ENCODE peak calls at places on chromosomes 6 and 20, in six cellular contexts. One of them, this sample, is unnamed.

GRCh38 chr6:44128020-44128917 is 915 bp downstream of the TMEM63B start:
- DNase-seq in heart left ventricle: peak; percentile 72
- DNase-seq in adrenal gland: peak; percentile 71
- DNase-seq in A549: no peak
- DNase-seq in upper lobe of left lung: peak; percentile 91
- DNase-seq in uterus: peak; percentile 47
- DNase-seq in this sample: no peak

GRCh38 chr20:50226093-50226974 is 35.7 kb downstream of the CEBPB start:
- DNase-seq in heart left ventricle: no peak
- DNase-seq in adrenal gland: peak; percentile 81
- DNase-seq in A549: no peak
- DNase-seq in upper lobe of left lung: peak; percentile 76
- DNase-seq in uterus: peak; percentile 74
- DNase-seq in this sample: no peak

GRCh38 chr20:40232288-40232687 is 456.7 kb downstream of the MAFB start:
- DNase-seq in heart left ventricle: no peak
- DNase-seq in adrenal gland: no peak
- DNase-seq in A549: no peak
- DNase-seq in upper lobe of left lung: no peak
- DNase-seq in uterus: no peak
- DNase-seq in this sample: no peak

GRCh38 chr20:25058051-25058796 is at the start of gene ACSS1:
- DNase-seq in heart left ventricle: peak; percentile 87
- DNase-seq in adrenal gland: peak; percentile 69
- DNase-seq in A549: peak; percentile 54
- DNase-seq in upper lobe of left lung: peak; percentile 94
- DNase-seq in uterus: peak; percentile 78
- DNase-seq in this sample: peak; percentile 25

GRCh38 chr6:123913858-123914257 is 110.2 kb downstream of the NKAIN2 start:
- DNase-seq in heart left ventricle: no peak
- DNase-seq in adrenal gland: no peak
- DNase-seq in A549: no peak
- DNase-seq in upper lobe of left lung: no peak
- DNase-seq in uterus: no peak
- DNase-seq in this sample: no peak

GRCh38 chr6:132569170-132569569 is 952 bp upstream of the TAAR6 start:
- DNase-seq in heart left ventricle: no peak
- DNase-seq in adrenal gland: no peak
- DNase-seq in A549: no peak
- DNase-seq in upper lobe of left lung: no peak
- DNase-seq in uterus: no peak
- DNase-seq in this sample: no peak

GRCh38 chr6:157064502-157064901 is 258.8 kb downstream of the TMEM242 start:
- DNase-seq in heart left ventricle: no peak
- DNase-seq in adrenal gland: no peak
- DNase-seq in A549: no peak
- DNase-seq in upper lobe of left lung: peak; percentile 10
- DNase-seq in uterus: no peak
- DNase-seq in this sample: no peak

GRCh38 chr6:147001621-147002020 is 202.6 kb upstream of the STXBP5 start:
- DNase-seq in heart left ventricle: no peak
- DNase-seq in adrenal gland: no peak
- DNase-seq in A549: no peak
- DNase-seq in upper lobe of left lung: no peak
- DNase-seq in uterus: no peak
- DNase-seq in this sample: no peak

GRCh38 chr6:35287671-35288396 is 9.8 kb upstream of the DEF6 start:
- DNase-seq in heart left ventricle: no peak
- DNase-seq in adrenal gland: no peak
- DNase-seq in A549: no peak
- DNase-seq in upper lobe of left lung: peak; percentile 67
- DNase-seq in uterus: no peak
- DNase-seq in this sample: no peak

GRCh38 chr6:106360989-106361430 is 493 bp downstream of the CRYBG1 start:
- DNase-seq in heart left ventricle: peak; percentile 61
- DNase-seq in adrenal gland: no peak
- DNase-seq in A549: no peak
- DNase-seq in upper lobe of left lung: no peak
- DNase-seq in uterus: no peak
- DNase-seq in this sample: no peak

GRCh38 chr6:44245912-44246662 is 814 bp upstream of the HSP90AB1 start:
- DNase-seq in heart left ventricle: peak; percentile 95
- DNase-seq in adrenal gland: peak; percentile 94
- DNase-seq in A549: peak; percentile 91
- DNase-seq in upper lobe of left lung: peak; percentile 99
- DNase-seq in uterus: peak; percentile 92
- DNase-seq in this sample: no peak

GRCh38 chr6:186221-186965 is 105.9 kb upstream of the DUSP22 start:
- DNase-seq in heart left ventricle: no peak
- DNase-seq in adrenal gland: peak; percentile 21
- DNase-seq in A549: no peak
- DNase-seq in upper lobe of left lung: no peak
- DNase-seq in uterus: no peak
- DNase-seq in this sample: no peak

GRCh38 chr20:2234788-2235187 is 61.0 kb upstream of the TGM3 start:
- DNase-seq in heart left ventricle: no peak
- DNase-seq in adrenal gland: no peak
- DNase-seq in A549: no peak
- DNase-seq in upper lobe of left lung: no peak
- DNase-seq in uterus: no peak
- DNase-seq in this sample: no peak

GRCh38 chr20:19074828-19075516 is 137.5 kb upstream of the SLC24A3 start:
- DNase-seq in heart left ventricle: no peak
- DNase-seq in adrenal gland: no peak
- DNase-seq in A549: no peak
- DNase-seq in upper lobe of left lung: no peak
- DNase-seq in uterus: no peak
- DNase-seq in this sample: no peak

GRCh38 chr20:41249371-41249770 is 68.2 kb downstream of the ZHX3 start:
- DNase-seq in heart left ventricle: peak; percentile 72
- DNase-seq in adrenal gland: peak; percentile 95
- DNase-seq in A549: peak; percentile 18
- DNase-seq in upper lobe of left lung: no peak
- DNase-seq in uterus: peak; percentile 86
- DNase-seq in this sample: no peak

GRCh38 chr6:53728570-53729194 is 63.1 kb upstream of the KLHL31 start:
- DNase-seq in heart left ventricle: no peak
- DNase-seq in adrenal gland: peak; percentile 65
- DNase-seq in A549: peak; percentile 42
- DNase-seq in upper lobe of left lung: no peak
- DNase-seq in uterus: peak; percentile 40
- DNase-seq in this sample: no peak

GRCh38 chr6:95309545-95309944 is 267.8 kb upstream of the MANEA start:
- DNase-seq in heart left ventricle: no peak
- DNase-seq in adrenal gland: no peak
- DNase-seq in A549: no peak
- DNase-seq in upper lobe of left lung: no peak
- DNase-seq in uterus: no peak
- DNase-seq in this sample: no peak

DNA sequence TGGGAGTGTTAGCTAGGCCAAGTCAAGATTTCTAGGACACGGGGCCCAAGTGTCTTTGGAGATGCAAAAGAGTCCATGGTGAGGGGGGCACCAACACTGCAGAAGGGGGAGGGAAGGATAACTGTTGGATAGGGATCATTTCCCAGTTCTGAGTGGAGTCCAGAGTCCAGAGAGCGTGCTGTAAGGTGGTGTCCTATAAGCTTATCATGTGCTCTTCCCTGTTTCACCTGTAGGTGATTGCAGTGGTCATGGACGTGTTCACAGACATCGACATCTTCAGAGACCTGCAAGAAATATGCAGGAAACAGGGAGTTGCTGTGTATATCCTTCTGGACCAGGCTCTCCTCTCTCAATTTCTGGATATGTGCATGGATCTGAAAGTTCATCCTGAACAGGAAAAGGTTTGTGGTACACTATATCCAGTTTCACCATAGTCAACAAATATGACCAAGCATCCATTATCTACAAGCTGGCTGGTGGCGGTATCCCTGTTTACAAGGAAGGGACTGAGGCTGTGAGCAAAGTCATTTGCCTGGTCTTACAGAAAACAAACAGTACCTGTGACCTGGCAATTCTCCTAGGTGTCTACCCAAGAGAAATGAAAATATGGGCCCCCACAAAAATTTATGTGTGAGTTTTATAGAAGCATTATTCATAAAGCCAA is 15.6 kb downstream of the FAM83D start:
- DNase-seq in heart left ventricle: no peak
- DNase-seq in adrenal gland: no peak
- DNase-seq in A549: peak; percentile 22
- DNase-seq in upper lobe of left lung: no peak
- DNase-seq in uterus: no peak
- DNase-seq in this sample: no peak
- H3K4me1 ChIP-seq in heart left ventricle: no peaks in the 10 kb centered on the region
- H3K4me1 ChIP-seq in adrenal gland: no peaks in the 10 kb centered on the region
- H3K4me1 ChIP-seq in A549: peaks cover 7% of the 10 kb centered on the region
- H3K4me1 ChIP-seq in upper lobe of left lung: no peaks in the 10 kb centered on the region
- H3K4me1 ChIP-seq in uterus: no peaks in the 10 kb centered on the region
- H3K4me1 ChIP-seq in this sample: peaks cover 29% of the 10 kb centered on the region

GRCh38 chr6:36600564-36601146 is 6.5 kb downstream of the SRSF3 start:
- DNase-seq in heart left ventricle: no peak
- DNase-seq in adrenal gland: no peak
- DNase-seq in A549: no peak
- DNase-seq in upper lobe of left lung: no peak
- DNase-seq in uterus: no peak
- DNase-seq in this sample: no peak
- TF ChIP-seq POLR2A in heart left ventricle: no peak
- TF ChIP-seq POLR2A in adrenal gland: no peak
- TF ChIP-seq POLR2A in A549: no peak
- TF ChIP-seq POLR2A in upper lobe of left lung: no peak
- TF ChIP-seq POLR2A in uterus: no peak
- TF ChIP-seq POLR2A in this sample: no peak

DNA sequence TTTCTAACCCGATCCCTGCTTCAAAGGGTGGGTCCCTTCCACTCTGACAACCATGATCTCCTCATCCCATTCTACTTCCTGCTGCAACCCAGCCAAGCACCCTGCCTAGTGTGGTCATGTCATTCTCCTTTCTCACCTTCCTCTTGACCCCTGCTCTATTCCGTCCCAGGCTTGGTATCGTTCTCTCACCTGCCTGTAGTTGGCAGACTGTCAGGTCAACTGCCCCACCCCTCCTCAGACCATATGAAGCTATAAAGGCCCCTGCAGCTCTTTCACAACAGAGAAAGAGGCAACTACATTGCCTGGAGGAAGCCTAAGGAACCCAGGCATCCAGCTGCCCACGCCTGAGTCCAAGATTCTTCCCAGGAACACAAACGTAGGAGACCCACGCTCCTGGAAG is at the start of gene MUC21:
- DNase-seq in heart left ventricle: no peak
- DNase-seq in adrenal gland: no peak
- DNase-seq in A549: no peak
- DNase-seq in upper lobe of left lung: no peak
- DNase-seq in uterus: no peak
- DNase-seq in this sample: no peak
- H3K4me3 ChIP-seq in heart left ventricle: no peak within 1 kb of the TSS
- H3K4me3 ChIP-seq in adrenal gland: no peak within 1 kb of the TSS
- H3K4me3 ChIP-seq in A549: no peak within 1 kb of the TSS
- H3K4me3 ChIP-seq in upper lobe of left lung: no peak within 1 kb of the TSS
- H3K4me3 ChIP-seq in uterus: no peak within 1 kb of the TSS
- H3K4me3 ChIP-seq in this sample: peak within 1 kb of the TSS; percentile 48

GRCh38 chr20:51493346-51493791 is 49.1 kb downstream of the NFATC2 start:
- DNase-seq in heart left ventricle: no peak
- DNase-seq in adrenal gland: no peak
- DNase-seq in A549: no peak
- DNase-seq in upper lobe of left lung: no peak
- DNase-seq in uterus: no peak
- DNase-seq in this sample: no peak
- H3K4me1 ChIP-seq in heart left ventricle: peaks cover 3% of the 10 kb centered on the region
- H3K4me1 ChIP-seq in adrenal gland: peaks cover 6% of the 10 kb centered on the region
- H3K4me1 ChIP-seq in A549: peaks cover under 1% of the 10 kb centered on the region
- H3K4me1 ChIP-seq in upper lobe of left lung: peaks cover 30% of the 10 kb centered on the region
- H3K4me1 ChIP-seq in uterus: peaks cover 7% of the 10 kb centered on the region
- H3K4me1 ChIP-seq in this sample: no peaks in the 10 kb centered on the region

GRCh38 chr6:41637179-41638001 is 878 bp upstream of the MDFI start:
- DNase-seq in heart left ventricle: no peak
- DNase-seq in adrenal gland: no peak
- DNase-seq in A549: no peak
- DNase-seq in upper lobe of left lung: peak; percentile 81
- DNase-seq in uterus: no peak
- DNase-seq in this sample: no peak

GRCh38 chr6:41634657-41635056 is 3.6 kb upstream of the MDFI start:
- DNase-seq in heart left ventricle: no peak
- DNase-seq in adrenal gland: no peak
- DNase-seq in A549: no peak
- DNase-seq in upper lobe of left lung: no peak
- DNase-seq in uterus: no peak
- DNase-seq in this sample: no peak

GRCh38 chr6:41635365-41635764 is 2.9 kb upstream of the MDFI start:
- DNase-seq in heart left ventricle: no peak
- DNase-seq in adrenal gland: no peak
- DNase-seq in A549: no peak
- DNase-seq in upper lobe of left lung: no peak
- DNase-seq in uterus: no peak
- DNase-seq in this sample: no peak

GRCh38 chr6:41638002-41638800 is at the start of gene MDFI:
- DNase-seq in heart left ventricle: no peak
- DNase-seq in adrenal gland: no peak
- DNase-seq in A549: no peak
- DNase-seq in upper lobe of left lung: peak; percentile 86
- DNase-seq in uterus: peak; percentile 36
- DNase-seq in this sample: no peak

DNA sequence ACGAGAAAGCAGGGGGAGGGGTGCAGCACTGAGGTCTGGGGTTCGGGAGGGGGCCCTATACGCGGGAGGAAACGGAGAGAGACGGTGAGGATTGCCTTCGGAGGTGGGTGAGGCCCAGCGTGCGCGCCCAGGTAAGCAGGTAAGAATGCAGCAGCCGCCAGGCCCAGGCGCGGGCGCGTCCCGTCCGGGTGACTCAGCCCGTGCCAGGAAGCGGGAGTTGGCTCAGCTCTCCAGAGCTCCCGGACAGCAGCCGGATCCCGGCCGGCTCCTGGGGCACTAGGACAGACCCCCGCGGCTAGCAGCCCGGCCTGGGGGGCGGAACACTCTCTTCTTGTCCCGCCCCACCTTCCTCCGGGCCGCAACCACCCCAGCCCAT is 1.5 kb upstream of the MDFI start:
- DNase-seq in heart left ventricle: no peak
- DNase-seq in adrenal gland: no peak
- DNase-seq in A549: no peak
- DNase-seq in upper lobe of left lung: peak; percentile 91
- DNase-seq in uterus: no peak
- DNase-seq in this sample: no peak
- TF ChIP-seq POLR2A in heart left ventricle: no peak
- TF ChIP-seq POLR2A in adrenal gland: no peak
- TF ChIP-seq POLR2A in A549: no peak
- TF ChIP-seq POLR2A in upper lobe of left lung: no peak
- TF ChIP-seq POLR2A in uterus: no peak
- TF ChIP-seq POLR2A in this sample: peak; percentile 69

This sample was measured in esophagus squamous epithelium.